ENCODE peak calls at places on chromosomes 16 and 17, in four cellular contexts. One of them, this sample, is unnamed.

GRCh38 chr17:42855048-42855596 is 4.1 kb downstream of the AOC3 start:
- DNase-seq in neural progenitor cell: no peak
- DNase-seq in PC-3: no peak
- DNase-seq in MM.1S: no peak
- DNase-seq in this sample: no peak

GRCh38 chr17:14316131-14316854 is 15.4 kb downstream of the HS3ST3B1 start:
- DNase-seq in neural progenitor cell: peak; percentile 26
- DNase-seq in PC-3: no peak
- DNase-seq in MM.1S: no peak
- DNase-seq in this sample: no peak

GRCh38 chr16:46929378-46930332 is 43.8 kb downstream of the DNAJA2 start:
- DNase-seq in neural progenitor cell: peak; percentile 70
- DNase-seq in PC-3: peak; percentile 64
- DNase-seq in MM.1S: peak; percentile 69
- DNase-seq in this sample: peak; percentile 66

GRCh38 chr16:10589106-10589505 is 8.7 kb upstream of the EMP2 start:
- DNase-seq in neural progenitor cell: peak; percentile 72
- DNase-seq in PC-3: peak; percentile 25
- DNase-seq in MM.1S: no peak
- DNase-seq in this sample: no peak

GRCh38 chr17:164536-165235 is 16.8 kb downstream of the DOC2B start:
- DNase-seq in neural progenitor cell: peak; percentile 85
- DNase-seq in PC-3: peak; percentile 21
- DNase-seq in MM.1S: no peak
- DNase-seq in this sample: peak; percentile 54

GRCh38 chr16:66619534-66620418 is 15.3 kb downstream of the CMTM3 start:
- DNase-seq in neural progenitor cell: no peak
- DNase-seq in PC-3: no peak
- DNase-seq in MM.1S: no peak
- DNase-seq in this sample: peak; percentile 81

GRCh38 chr17:987931-988330 is 8.4 kb upstream of the NXN start:
- DNase-seq in neural progenitor cell: no peak
- DNase-seq in PC-3: no peak
- DNase-seq in MM.1S: no peak
- DNase-seq in this sample: no peak

GRCh38 chr16:7545251-7545650 is 212.6 kb downstream of the RBFOX1 start:
- DNase-seq in neural progenitor cell: peak; percentile 28
- DNase-seq in PC-3: no peak
- DNase-seq in MM.1S: no peak
- DNase-seq in this sample: no peak

GRCh38 chr17:59565171-59565958 is at the start of gene DHX40:
- DNase-seq in neural progenitor cell: peak; percentile 96
- DNase-seq in PC-3: peak; percentile 91
- DNase-seq in MM.1S: peak; percentile 77
- DNase-seq in this sample: peak; percentile 98

GRCh38 chr17:59561042-59561441 is 4.4 kb upstream of the DHX40 start:
- DNase-seq in neural progenitor cell: peak; percentile 22
- DNase-seq in PC-3: peak; percentile 61
- DNase-seq in MM.1S: peak; percentile 23
- DNase-seq in this sample: peak; percentile 48

GRCh38 chr17:59565959-59566324 is 532 bp downstream of the DHX40 start:
- DNase-seq in neural progenitor cell: peak; percentile 79
- DNase-seq in PC-3: peak; percentile 85
- DNase-seq in MM.1S: peak; percentile 52
- DNase-seq in this sample: peak; percentile 91
- TF ChIP-seq EZH2phosphoT487 in neural progenitor cell: no peak
- TF ChIP-seq EZH2phosphoT487 in PC-3: no peak
- TF ChIP-seq EZH2phosphoT487 in MM.1S: no peak
- TF ChIP-seq EZH2phosphoT487 in this sample: no peak

DNA sequence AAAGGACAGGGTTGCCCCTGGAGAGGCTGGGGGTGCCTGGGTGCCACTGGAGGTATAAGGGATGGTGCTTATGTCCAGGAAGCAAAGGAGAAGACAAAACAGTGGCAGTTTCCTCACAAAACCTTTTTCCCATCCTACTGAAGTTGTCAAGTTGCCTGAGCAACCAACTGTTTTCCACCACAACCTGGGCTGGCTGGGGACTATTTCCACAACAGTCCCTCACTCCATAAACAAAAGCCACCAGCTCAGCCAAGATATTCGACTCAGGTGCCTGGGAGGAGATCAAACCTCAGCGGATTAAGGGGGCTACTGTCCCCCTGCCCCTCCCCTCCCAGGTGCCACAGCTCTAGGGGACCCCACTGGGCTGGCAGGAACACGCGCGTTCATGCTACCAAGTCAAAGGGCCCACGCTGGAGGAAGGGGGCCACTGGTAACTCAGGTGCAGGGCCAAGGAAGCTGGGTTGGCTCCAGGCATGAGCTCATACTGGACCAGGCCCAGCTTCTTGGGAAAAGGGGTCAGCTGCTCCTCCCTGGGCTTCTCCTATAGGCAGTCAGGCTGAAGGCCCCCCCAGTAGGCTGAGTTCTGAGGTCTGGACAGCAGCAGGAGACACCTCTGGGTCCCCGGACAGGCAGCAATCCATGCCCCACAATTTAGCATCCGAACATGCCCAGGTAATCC is 45.7 kb upstream of the MRPS23 start:
- DNase-seq in neural progenitor cell: no peak
- DNase-seq in PC-3: no peak
- DNase-seq in MM.1S: no peak
- DNase-seq in this sample: peak; percentile 38
- H3K4me1 ChIP-seq in neural progenitor cell: peaks cover 53% of the 10 kb centered on the region
- H3K4me1 ChIP-seq in PC-3: peaks cover 60% of the 10 kb centered on the region
- H3K4me1 ChIP-seq in MM.1S: no peaks in the 10 kb centered on the region
- H3K4me1 ChIP-seq in this sample: peaks cover 53% of the 10 kb centered on the region

GRCh38 chr17:50210249-50211225 is 9.1 kb upstream of the COL1A1 start:
- DNase-seq in neural progenitor cell: peak; percentile 48
- DNase-seq in PC-3: peak; percentile 84
- DNase-seq in MM.1S: no peak
- DNase-seq in this sample: peak; percentile 97
- H3K27ac ChIP-seq in neural progenitor cell: no peak overlapping the region
- H3K27ac ChIP-seq in PC-3: peak overlapping the region; percentile 39
- H3K27ac ChIP-seq in MM.1S: no peak overlapping the region
- H3K27ac ChIP-seq in this sample: peak overlapping the region; percentile 100

GRCh38 chr16:21666772-21667171 is 3.0 kb downstream of the OTOA start:
- DNase-seq in neural progenitor cell: peak; percentile 71
- DNase-seq in PC-3: no peak
- DNase-seq in MM.1S: no peak
- DNase-seq in this sample: no peak
- TF ChIP-seq EZH2phosphoT487 in neural progenitor cell: no peak
- TF ChIP-seq EZH2phosphoT487 in PC-3: no peak
- TF ChIP-seq EZH2phosphoT487 in MM.1S: no peak
- TF ChIP-seq EZH2phosphoT487 in this sample: no peak

GRCh38 chr16:57800213-57801097 is 1.8 kb downstream of the KIFC3 start:
- DNase-seq in neural progenitor cell: no peak
- DNase-seq in PC-3: no peak
- DNase-seq in MM.1S: no peak
- DNase-seq in this sample: no peak

GRCh38 chr16:57799619-57800212 is 2.6 kb downstream of the KIFC3 start:
- DNase-seq in neural progenitor cell: no peak
- DNase-seq in PC-3: no peak
- DNase-seq in MM.1S: no peak
- DNase-seq in this sample: no peak

GRCh38 chr16:57798267-57798810 is 4.0 kb downstream of the KIFC3 start:
- DNase-seq in neural progenitor cell: no peak
- DNase-seq in PC-3: no peak
- DNase-seq in MM.1S: no peak
- DNase-seq in this sample: no peak

GRCh38 chr16:57797526-57798266 is 4.6 kb downstream of the KIFC3 start:
- DNase-seq in neural progenitor cell: peak; percentile 67
- DNase-seq in PC-3: peak; percentile 73
- DNase-seq in MM.1S: peak; percentile 73
- DNase-seq in this sample: no peak

GRCh38 chr16:57798953-57799618 is 3.2 kb downstream of the KIFC3 start:
- DNase-seq in neural progenitor cell: no peak
- DNase-seq in PC-3: no peak
- DNase-seq in MM.1S: no peak
- DNase-seq in this sample: no peak
- H3K4me1 ChIP-seq in neural progenitor cell: peaks cover 31% of the 10 kb centered on the region
- H3K4me1 ChIP-seq in PC-3: peaks cover 53% of the 10 kb centered on the region
- H3K4me1 ChIP-seq in MM.1S: peaks cover 27% of the 10 kb centered on the region
- H3K4me1 ChIP-seq in this sample: peaks cover 22% of the 10 kb centered on the region

This sample was measured in GM23248.